ENCODE peak calls at places on chromosome 9, in ten cellular contexts. One of them, this sample, is unnamed.

GRCh38 chr9:2234371-2234893 is 219.3 kb downstream of the SMARCA2 start:
- DNase-seq in AG09309: no peak
- DNase-seq in GM12891: no peak
- DNase-seq in activated T-helper 1 cell treated with Interleukin-2 at 50 U/mL for 16 hours: no peak
- DNase-seq in stomach: no peak
- DNase-seq in heart right ventricle: no peak
- DNase-seq in gastrocnemius medialis: no peak
- DNase-seq in stimulated activated CD8-positive, alpha-beta memory T cell treated with anti-CD3 and anti-CD28 coated beads, Interleukin-4, amount 100 ng/mL, for 4 hours: no peak
- DNase-seq in GM12865: no peak
- DNase-seq in naive thymus-derived CD4-positive, alpha-beta T cell: no peak
- DNase-seq in this sample: no peak

GRCh38 chr9:134690946-134691694 is 49.5 kb downstream of the COL5A1 start:
- DNase-seq in heart right ventricle: no peak
- DNase-seq in activated T-helper 1 cell treated with Interleukin-2 at 50 U/mL for 16 hours: no peak
- DNase-seq in GM12865: no peak
- DNase-seq in gastrocnemius medialis: no peak
- DNase-seq in stimulated activated CD8-positive, alpha-beta memory T cell treated with anti-CD3 and anti-CD28 coated beads, Interleukin-4, amount 100 ng/mL, for 4 hours: no peak
- DNase-seq in AG09309: no peak
- DNase-seq in GM12891: no peak
- DNase-seq in naive thymus-derived CD4-positive, alpha-beta T cell: no peak
- DNase-seq in stomach: no peak
- DNase-seq in this sample: no peak

GRCh38 chr9:105226055-105226454 is 18.4 kb upstream of the SLC44A1 start:
- DNase-seq in AG09309: no peak
- DNase-seq in activated T-helper 1 cell treated with Interleukin-2 at 50 U/mL for 16 hours: no peak
- DNase-seq in naive thymus-derived CD4-positive, alpha-beta T cell: no peak
- DNase-seq in stimulated activated CD8-positive, alpha-beta memory T cell treated with anti-CD3 and anti-CD28 coated beads, Interleukin-4, amount 100 ng/mL, for 4 hours: no peak
- DNase-seq in heart right ventricle: no peak
- DNase-seq in GM12891: no peak
- DNase-seq in GM12865: no peak
- DNase-seq in gastrocnemius medialis: no peak
- DNase-seq in stomach: no peak
- DNase-seq in this sample: no peak

GRCh38 chr9:87950765-87951488 is 23.4 kb downstream of the CDK20 start:
- DNase-seq in naive thymus-derived CD4-positive, alpha-beta T cell: peak; percentile 25
- DNase-seq in stomach: no peak
- DNase-seq in stimulated activated CD8-positive, alpha-beta memory T cell treated with anti-CD3 and anti-CD28 coated beads, Interleukin-4, amount 100 ng/mL, for 4 hours: no peak
- DNase-seq in heart right ventricle: no peak
- DNase-seq in gastrocnemius medialis: no peak
- DNase-seq in GM12891: no peak
- DNase-seq in AG09309: no peak
- DNase-seq in activated T-helper 1 cell treated with Interleukin-2 at 50 U/mL for 16 hours: no peak
- DNase-seq in GM12865: peak; percentile 45
- DNase-seq in this sample: no peak

GRCh38 chr9:93188426-93189368 is 4.8 kb downstream of the WNK2 start:
- DNase-seq in stimulated activated CD8-positive, alpha-beta memory T cell treated with anti-CD3 and anti-CD28 coated beads, Interleukin-4, amount 100 ng/mL, for 4 hours: no peak
- DNase-seq in stomach: no peak
- DNase-seq in AG09309: no peak
- DNase-seq in GM12865: no peak
- DNase-seq in naive thymus-derived CD4-positive, alpha-beta T cell: no peak
- DNase-seq in heart right ventricle: no peak
- DNase-seq in activated T-helper 1 cell treated with Interleukin-2 at 50 U/mL for 16 hours: no peak
- DNase-seq in gastrocnemius medialis: no peak
- DNase-seq in GM12891: no peak
- DNase-seq in this sample: no peak

GRCh38 chr9:92538541-92538940 is 2.8 kb upstream of the ECM2 start:
- DNase-seq in heart right ventricle: no peak
- DNase-seq in naive thymus-derived CD4-positive, alpha-beta T cell: no peak
- DNase-seq in GM12891: no peak
- DNase-seq in AG09309: peak; percentile 63
- DNase-seq in gastrocnemius medialis: no peak
- DNase-seq in activated T-helper 1 cell treated with Interleukin-2 at 50 U/mL for 16 hours: no peak
- DNase-seq in stomach: no peak
- DNase-seq in GM12865: no peak
- DNase-seq in stimulated activated CD8-positive, alpha-beta memory T cell treated with anti-CD3 and anti-CD28 coated beads, Interleukin-4, amount 100 ng/mL, for 4 hours: no peak
- DNase-seq in this sample: no peak

GRCh38 chr9:123399803-123400378 is 43.9 kb downstream of the CRB2 start:
- DNase-seq in GM12891: peak; percentile 56
- DNase-seq in GM12865: peak; percentile 28
- DNase-seq in AG09309: no peak
- DNase-seq in naive thymus-derived CD4-positive, alpha-beta T cell: no peak
- DNase-seq in stimulated activated CD8-positive, alpha-beta memory T cell treated with anti-CD3 and anti-CD28 coated beads, Interleukin-4, amount 100 ng/mL, for 4 hours: no peak
- DNase-seq in activated T-helper 1 cell treated with Interleukin-2 at 50 U/mL for 16 hours: no peak
- DNase-seq in gastrocnemius medialis: no peak
- DNase-seq in heart right ventricle: no peak
- DNase-seq in stomach: no peak
- DNase-seq in this sample: no peak

GRCh38 chr9:134434896-134435506 is 108.7 kb downstream of the RXRA start:
- DNase-seq in GM12891: no peak
- DNase-seq in heart right ventricle: peak; percentile 92
- DNase-seq in naive thymus-derived CD4-positive, alpha-beta T cell: no peak
- DNase-seq in AG09309: peak; percentile 89
- DNase-seq in gastrocnemius medialis: peak; percentile 96
- DNase-seq in stomach: peak; percentile 98
- DNase-seq in stimulated activated CD8-positive, alpha-beta memory T cell treated with anti-CD3 and anti-CD28 coated beads, Interleukin-4, amount 100 ng/mL, for 4 hours: no peak
- DNase-seq in activated T-helper 1 cell treated with Interleukin-2 at 50 U/mL for 16 hours: no peak
- DNase-seq in GM12865: no peak
- DNase-seq in this sample: peak; percentile 98

GRCh38 chr9:136492978-136493522 is 10.2 kb upstream of the SEC16A start:
- DNase-seq in gastrocnemius medialis: no peak
- DNase-seq in stomach: no peak
- DNase-seq in heart right ventricle: peak; percentile 31
- DNase-seq in activated T-helper 1 cell treated with Interleukin-2 at 50 U/mL for 16 hours: no peak
- DNase-seq in AG09309: no peak
- DNase-seq in GM12891: no peak
- DNase-seq in naive thymus-derived CD4-positive, alpha-beta T cell: no peak
- DNase-seq in GM12865: no peak
- DNase-seq in stimulated activated CD8-positive, alpha-beta memory T cell treated with anti-CD3 and anti-CD28 coated beads, Interleukin-4, amount 100 ng/mL, for 4 hours: no peak
- DNase-seq in this sample: no peak

GRCh38 chr9:71145179-71145578 is 23.8 kb upstream of the TRPM3 start:
- DNase-seq in stomach: peak; percentile 28
- DNase-seq in gastrocnemius medialis: no peak
- DNase-seq in AG09309: no peak
- DNase-seq in GM12865: no peak
- DNase-seq in stimulated activated CD8-positive, alpha-beta memory T cell treated with anti-CD3 and anti-CD28 coated beads, Interleukin-4, amount 100 ng/mL, for 4 hours: no peak
- DNase-seq in heart right ventricle: no peak
- DNase-seq in GM12891: no peak
- DNase-seq in activated T-helper 1 cell treated with Interleukin-2 at 50 U/mL for 16 hours: no peak
- DNase-seq in naive thymus-derived CD4-positive, alpha-beta T cell: no peak
- DNase-seq in this sample: no peak

GRCh38 chr9:3963266-3964019 is 336.4 kb downstream of the GLIS3 start:
- DNase-seq in naive thymus-derived CD4-positive, alpha-beta T cell: no peak
- DNase-seq in activated T-helper 1 cell treated with Interleukin-2 at 50 U/mL for 16 hours: no peak
- DNase-seq in gastrocnemius medialis: no peak
- DNase-seq in stimulated activated CD8-positive, alpha-beta memory T cell treated with anti-CD3 and anti-CD28 coated beads, Interleukin-4, amount 100 ng/mL, for 4 hours: no peak
- DNase-seq in heart right ventricle: no peak
- DNase-seq in GM12865: no peak
- DNase-seq in GM12891: no peak
- DNase-seq in AG09309: no peak
- DNase-seq in stomach: peak; percentile 26
- DNase-seq in this sample: no peak

GRCh38 chr9:122095010-122095767 is 2.1 kb upstream of the TTLL11 start:
- DNase-seq in heart right ventricle: no peak
- DNase-seq in naive thymus-derived CD4-positive, alpha-beta T cell: peak; percentile 42
- DNase-seq in stimulated activated CD8-positive, alpha-beta memory T cell treated with anti-CD3 and anti-CD28 coated beads, Interleukin-4, amount 100 ng/mL, for 4 hours: no peak
- DNase-seq in stomach: peak; percentile 66
- DNase-seq in AG09309: no peak
- DNase-seq in activated T-helper 1 cell treated with Interleukin-2 at 50 U/mL for 16 hours: no peak
- DNase-seq in GM12891: no peak
- DNase-seq in GM12865: peak; percentile 67
- DNase-seq in gastrocnemius medialis: no peak
- DNase-seq in this sample: no peak

GRCh38 chr9:104557179-104557634 is 11.8 kb upstream of the OR13C8 start:
- DNase-seq in stimulated activated CD8-positive, alpha-beta memory T cell treated with anti-CD3 and anti-CD28 coated beads, Interleukin-4, amount 100 ng/mL, for 4 hours: no peak
- DNase-seq in naive thymus-derived CD4-positive, alpha-beta T cell: no peak
- DNase-seq in heart right ventricle: no peak
- DNase-seq in GM12865: no peak
- DNase-seq in activated T-helper 1 cell treated with Interleukin-2 at 50 U/mL for 16 hours: no peak
- DNase-seq in GM12891: no peak
- DNase-seq in AG09309: no peak
- DNase-seq in stomach: no peak
- DNase-seq in gastrocnemius medialis: no peak
- DNase-seq in this sample: no peak

GRCh38 chr9:36486933-36487481 is 85.7 kb upstream of the MELK start:
- DNase-seq in stimulated activated CD8-positive, alpha-beta memory T cell treated with anti-CD3 and anti-CD28 coated beads, Interleukin-4, amount 100 ng/mL, for 4 hours: peak; percentile 16
- DNase-seq in naive thymus-derived CD4-positive, alpha-beta T cell: peak; percentile 43
- DNase-seq in activated T-helper 1 cell treated with Interleukin-2 at 50 U/mL for 16 hours: peak; percentile 26
- DNase-seq in GM12891: peak; percentile 53
- DNase-seq in gastrocnemius medialis: no peak
- DNase-seq in heart right ventricle: peak; percentile 58
- DNase-seq in GM12865: peak; percentile 80
- DNase-seq in AG09309: no peak
- DNase-seq in stomach: peak; percentile 36
- DNase-seq in this sample: peak; percentile 87

GRCh38 chr9:82546131-82546530 is 516.8 kb downstream of the RASEF start:
- DNase-seq in activated T-helper 1 cell treated with Interleukin-2 at 50 U/mL for 16 hours: no peak
- DNase-seq in heart right ventricle: no peak
- DNase-seq in stomach: no peak
- DNase-seq in naive thymus-derived CD4-positive, alpha-beta T cell: no peak
- DNase-seq in GM12865: no peak
- DNase-seq in gastrocnemius medialis: no peak
- DNase-seq in stimulated activated CD8-positive, alpha-beta memory T cell treated with anti-CD3 and anti-CD28 coated beads, Interleukin-4, amount 100 ng/mL, for 4 hours: no peak
- DNase-seq in GM12891: no peak
- DNase-seq in AG09309: no peak
- DNase-seq in this sample: no peak

GRCh38 chr9:94860678-94861588 is 134.4 kb downstream of the AOPEP start:
- DNase-seq in activated T-helper 1 cell treated with Interleukin-2 at 50 U/mL for 16 hours: peak; percentile 46
- DNase-seq in AG09309: peak; percentile 75
- DNase-seq in heart right ventricle: no peak
- DNase-seq in GM12891: peak; percentile 55
- DNase-seq in naive thymus-derived CD4-positive, alpha-beta T cell: peak; percentile 85
- DNase-seq in stomach: peak; percentile 34
- DNase-seq in GM12865: peak; percentile 94
- DNase-seq in gastrocnemius medialis: no peak
- DNase-seq in stimulated activated CD8-positive, alpha-beta memory T cell treated with anti-CD3 and anti-CD28 coated beads, Interleukin-4, amount 100 ng/mL, for 4 hours: peak; percentile 52
- DNase-seq in this sample: no peak

GRCh38 chr9:90642570-90643539 is at the start of gene DIRAS2:
- DNase-seq in gastrocnemius medialis: no peak
- DNase-seq in AG09309: peak; percentile 10
- DNase-seq in stomach: peak; percentile 67
- DNase-seq in activated T-helper 1 cell treated with Interleukin-2 at 50 U/mL for 16 hours: no peak
- DNase-seq in stimulated activated CD8-positive, alpha-beta memory T cell treated with anti-CD3 and anti-CD28 coated beads, Interleukin-4, amount 100 ng/mL, for 4 hours: no peak
- DNase-seq in GM12891: no peak
- DNase-seq in GM12865: peak; percentile 24
- DNase-seq in naive thymus-derived CD4-positive, alpha-beta T cell: peak; percentile 1
- DNase-seq in heart right ventricle: peak; percentile 37
- DNase-seq in this sample: peak; percentile 68

GRCh38 chr9:136372561-136373299 is 739 bp downstream of the CARD9 start:
- DNase-seq in GM12891: no peak
- DNase-seq in GM12865: no peak
- DNase-seq in AG09309: no peak
- DNase-seq in activated T-helper 1 cell treated with Interleukin-2 at 50 U/mL for 16 hours: no peak
- DNase-seq in stimulated activated CD8-positive, alpha-beta memory T cell treated with anti-CD3 and anti-CD28 coated beads, Interleukin-4, amount 100 ng/mL, for 4 hours: no peak
- DNase-seq in stomach: peak; percentile 69
- DNase-seq in naive thymus-derived CD4-positive, alpha-beta T cell: no peak
- DNase-seq in heart right ventricle: peak; percentile 65
- DNase-seq in gastrocnemius medialis: peak; percentile 31
- DNase-seq in this sample: peak; percentile 52

GRCh38 chr9:3006917-3007316 is 163.0 kb upstream of the PUM3 start:
- DNase-seq in GM12891: no peak
- DNase-seq in heart right ventricle: no peak
- DNase-seq in AG09309: no peak
- DNase-seq in activated T-helper 1 cell treated with Interleukin-2 at 50 U/mL for 16 hours: no peak
- DNase-seq in stimulated activated CD8-positive, alpha-beta memory T cell treated with anti-CD3 and anti-CD28 coated beads, Interleukin-4, amount 100 ng/mL, for 4 hours: no peak
- DNase-seq in stomach: no peak
- DNase-seq in gastrocnemius medialis: no peak
- DNase-seq in GM12865: no peak
- DNase-seq in naive thymus-derived CD4-positive, alpha-beta T cell: no peak
- DNase-seq in this sample: no peak

GRCh38 chr9:137302176-137303030 is at the start of gene NRARP:
- DNase-seq in GM12891: peak; percentile 90
- DNase-seq in naive thymus-derived CD4-positive, alpha-beta T cell: peak; percentile 92
- DNase-seq in stimulated activated CD8-positive, alpha-beta memory T cell treated with anti-CD3 and anti-CD28 coated beads, Interleukin-4, amount 100 ng/mL, for 4 hours: peak; percentile 82
- DNase-seq in heart right ventricle: peak; percentile 92
- DNase-seq in activated T-helper 1 cell treated with Interleukin-2 at 50 U/mL for 16 hours: peak; percentile 90
- DNase-seq in gastrocnemius medialis: peak; percentile 28
- DNase-seq in AG09309: no peak
- DNase-seq in GM12865: peak; percentile 90
- DNase-seq in stomach: peak; percentile 96
- DNase-seq in this sample: peak; percentile 96

GRCh38 chr9:34611811-34612787 is at the start of gene RPP25L:
- DNase-seq in GM12865: peak; percentile 90
- DNase-seq in heart right ventricle: peak; percentile 93
- DNase-seq in naive thymus-derived CD4-positive, alpha-beta T cell: peak; percentile 88
- DNase-seq in GM12891: peak; percentile 91
- DNase-seq in gastrocnemius medialis: peak; percentile 75
- DNase-seq in AG09309: peak; percentile 29
- DNase-seq in stimulated activated CD8-positive, alpha-beta memory T cell treated with anti-CD3 and anti-CD28 coated beads, Interleukin-4, amount 100 ng/mL, for 4 hours: peak; percentile 62
- DNase-seq in activated T-helper 1 cell treated with Interleukin-2 at 50 U/mL for 16 hours: peak; percentile 80
- DNase-seq in stomach: peak; percentile 91
- DNase-seq in this sample: peak; percentile 91

GRCh38 chr9:115413766-115414382 is 295.9 kb upstream of the TNC start:
- DNase-seq in gastrocnemius medialis: no peak
- DNase-seq in naive thymus-derived CD4-positive, alpha-beta T cell: no peak
- DNase-seq in GM12891: no peak
- DNase-seq in stimulated activated CD8-positive, alpha-beta memory T cell treated with anti-CD3 and anti-CD28 coated beads, Interleukin-4, amount 100 ng/mL, for 4 hours: no peak
- DNase-seq in activated T-helper 1 cell treated with Interleukin-2 at 50 U/mL for 16 hours: no peak
- DNase-seq in heart right ventricle: no peak
- DNase-seq in AG09309: no peak
- DNase-seq in stomach: no peak
- DNase-seq in GM12865: no peak
- DNase-seq in this sample: no peak

GRCh38 chr9:102631559-102631958 is 363.6 kb upstream of the CYLC2 start:
- DNase-seq in naive thymus-derived CD4-positive, alpha-beta T cell: no peak
- DNase-seq in gastrocnemius medialis: no peak
- DNase-seq in GM12891: no peak
- DNase-seq in stomach: no peak
- DNase-seq in activated T-helper 1 cell treated with Interleukin-2 at 50 U/mL for 16 hours: no peak
- DNase-seq in GM12865: peak; percentile 31
- DNase-seq in AG09309: no peak
- DNase-seq in heart right ventricle: no peak
- DNase-seq in stimulated activated CD8-positive, alpha-beta memory T cell treated with anti-CD3 and anti-CD28 coated beads, Interleukin-4, amount 100 ng/mL, for 4 hours: no peak
- DNase-seq in this sample: no peak

GRCh38 chr9:95498641-95499040 is 18.1 kb downstream of the PTCH1 start:
- DNase-seq in gastrocnemius medialis: no peak
- DNase-seq in stimulated activated CD8-positive, alpha-beta memory T cell treated with anti-CD3 and anti-CD28 coated beads, Interleukin-4, amount 100 ng/mL, for 4 hours: no peak
- DNase-seq in naive thymus-derived CD4-positive, alpha-beta T cell: no peak
- DNase-seq in stomach: no peak
- DNase-seq in GM12865: no peak
- DNase-seq in activated T-helper 1 cell treated with Interleukin-2 at 50 U/mL for 16 hours: no peak
- DNase-seq in heart right ventricle: no peak
- DNase-seq in GM12891: no peak
- DNase-seq in AG09309: no peak
- DNase-seq in this sample: no peak

This sample was measured in pancreas.